ENCODE peak calls at places on chromosome 15, in four cellular contexts. H, X, T and M are unnamed samples.

GRCh38 chr15:57923311-57923710 is 142.2 kb downstream of the ALDH1A2 start:
- DNase-seq in T (no peak), H (no peak), X (no peak), M (no peak)

GRCh38 chr15:59232476-59232875 is 25.8 kb downstream of the LDHAL6B start:
- DNase-seq in X (no peak), T (no peak), H (no peak), M (no peak)

GRCh38 chr15:90744759-90745402 is 27.7 kb downstream of the BLM start:
- DNase-seq in X (no peak), H (no peak), T (no peak), M (no peak)

GRCh38 chr15:68417897-68418296 is 14.1 kb downstream of the ITGA11 start:
- DNase-seq in H (no peak), T (no peak), X (no peak), M (peak)

GRCh38 chr15:92883643-92884458 is 16.3 kb upstream of the CHD2 start:
- DNase-seq in H (no peak), T (no peak), X (peak), M (no peak)

GRCh38 chr15:59396211-59396610 is 23.5 kb upstream of the MYO1E start:
- DNase-seq in X (no peak), H (no peak), T (no peak), M (no peak)

GRCh38 chr15:70526974-70527325 is 236.4 kb downstream of the UACA start:
- DNase-seq in H (no peak), T (no peak), X (no peak), M (no peak)

GRCh38 chr15:38128389-38128788 is 124.2 kb upstream of the SPRED1 start:
- DNase-seq in H (no peak), X (no peak), T (no peak), M (no peak)

GRCh38 chr15:87209891-87210649 is 1046.5 kb downstream of the NTRK3 start:
- DNase-seq in H (no peak), T (no peak), X (no peak), M (no peak)

GRCh38 chr15:61383421-61383820 is 154.3 kb upstream of the RORA start:
- DNase-seq in H (no peak), X (no peak), T (no peak), M (no peak)

GRCh38 chr15:90221251-90221900 is 12.4 kb downstream of the CIB1 start:
- DNase-seq in H (peak), T (peak), X (no peak), M (peak)

GRCh38 chr15:66035901-66036300 is 166.6 kb downstream of the RAB11A start:
- DNase-seq in T (no peak), H (no peak), X (no peak), M (no peak)

GRCh38 chr15:23687143-23687470 is at the start of gene NDN:
- DNase-seq in X (no peak), H (peak), T (peak), M (peak)

GRCh38 chr15:26806161-26806560 is 33.3 kb upstream of the GABRB3 start:
- DNase-seq in H (no peak), X (no peak), T (peak), M (no peak)

GRCh38 chr15:78663703-78664102 is 22.7 kb upstream of the CHRNB4 start:
- DNase-seq in X (no peak), H (no peak), T (no peak), M (no peak)

GRCh38 chr15:73989001-73989798 is 2.9 kb downstream of the STOML1 start:
- DNase-seq in H (no peak), T (no peak), X (no peak), M (no peak)

GRCh38 chr15:84775867-84776449 is 27.6 kb downstream of the ZNF592 start:
- DNase-seq in H (no peak), T (no peak), X (no peak), M (no peak)

GRCh38 chr15:88950600-88951160 is 37.5 kb upstream of the MFGE8 start:
- DNase-seq in H (no peak), X (no peak), T (no peak), M (no peak)

GRCh38 chr15:78339559-78339958 is 594 bp upstream of the CRABP1 start:
- DNase-seq in H (no peak), X (no peak), T (no peak), M (no peak)

GRCh38 chr15:101613130-101614000 is 38.8 kb downstream of the TM2D3 start:
- DNase-seq in H (peak), X (no peak), T (peak), M (no peak)

GRCh38 chr15:29097971-29098370 is 171.7 kb downstream of the NSMCE3 start:
- DNase-seq in X (no peak), T (no peak), H (no peak), M (no peak)

GRCh38 chr15:30929064-30929669 is 25.5 kb downstream of the FAN1 start:
- DNase-seq in X (no peak), T (no peak), H (no peak), M (no peak)

GRCh38 chr15:32028921-32029320 is 1.4 kb upstream of the CHRNA7 start:
- DNase-seq in H (no peak), T (peak), X (no peak), M (peak)

DNA sequence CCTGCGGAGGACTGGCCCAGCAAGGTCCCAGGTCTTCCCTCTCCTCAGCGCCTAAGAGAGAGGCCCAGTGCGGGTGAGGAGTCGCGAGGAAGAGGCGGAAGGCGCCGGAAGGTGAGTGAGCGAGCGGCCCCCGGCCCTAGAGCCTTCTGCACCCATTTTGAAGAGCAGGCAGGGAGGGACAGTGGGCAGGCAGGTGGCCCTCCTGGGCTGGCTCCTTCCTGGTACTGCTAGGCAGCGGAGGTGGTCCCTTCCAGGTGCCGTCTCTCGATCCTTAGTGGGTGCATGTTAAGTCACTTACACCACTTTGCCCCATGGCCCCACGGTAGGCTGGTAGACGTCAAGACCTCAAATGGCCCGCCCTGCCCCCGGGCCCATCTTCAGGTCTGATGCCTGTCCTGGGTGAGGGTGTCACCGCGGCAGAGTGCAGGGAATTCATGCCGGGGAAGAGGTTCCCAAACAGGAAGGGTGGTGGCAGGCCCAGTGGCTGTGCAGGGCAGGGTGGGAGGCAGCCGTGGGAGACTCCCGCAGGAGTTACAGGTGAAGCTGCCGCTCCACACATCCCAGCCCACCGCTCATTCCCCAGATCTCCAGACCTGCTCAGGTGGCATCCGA is 14.4 kb downstream of the PAK6 start:
- DNase-seq in X (no peak), T (no peak), H (no peak), M (no peak)
- H3K27ac ChIP-seq in X (no peak), T (no peak), H (no peak), M (no peak)

DNA sequence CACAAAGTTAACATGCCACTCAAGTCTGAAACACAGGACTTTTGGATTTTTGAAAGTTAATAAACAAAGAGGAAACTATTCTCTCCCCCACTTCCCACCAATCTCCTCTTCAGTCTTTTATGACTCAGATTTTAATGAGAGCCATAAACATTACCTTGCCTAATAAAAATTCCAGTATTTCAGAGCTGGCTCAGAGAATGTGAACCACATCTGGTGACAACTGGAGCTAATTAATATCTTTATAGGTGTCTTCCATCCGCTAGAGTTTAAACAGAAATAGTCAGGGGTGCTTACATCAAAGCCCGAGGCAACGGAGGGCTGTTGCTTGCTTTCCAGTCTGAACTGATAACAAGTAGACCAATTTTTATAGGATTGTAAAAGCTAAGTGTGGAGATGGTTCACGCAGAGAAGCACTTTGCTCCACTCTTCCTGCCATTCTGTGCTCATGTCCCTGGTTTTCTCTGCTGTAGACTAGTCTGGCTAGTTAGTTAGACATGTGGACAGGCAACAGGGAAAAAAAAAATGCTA is 363.6 kb downstream of the NR2F2 start:
- DNase-seq in X (no peak), H (no peak), T (no peak), M (no peak)
- H3K27ac ChIP-seq in X (no peak), H (no peak), T (no peak), M (no peak)

GRCh38 chr15:96052572-96053038 is 277.9 kb upstream of the NR2F2 start:
- DNase-seq in X (no peak), T (peak), H (no peak), M (no peak)
- H3K27ac ChIP-seq in X (no peak), T (peak), H (no peak), M (no peak)

DNA sequence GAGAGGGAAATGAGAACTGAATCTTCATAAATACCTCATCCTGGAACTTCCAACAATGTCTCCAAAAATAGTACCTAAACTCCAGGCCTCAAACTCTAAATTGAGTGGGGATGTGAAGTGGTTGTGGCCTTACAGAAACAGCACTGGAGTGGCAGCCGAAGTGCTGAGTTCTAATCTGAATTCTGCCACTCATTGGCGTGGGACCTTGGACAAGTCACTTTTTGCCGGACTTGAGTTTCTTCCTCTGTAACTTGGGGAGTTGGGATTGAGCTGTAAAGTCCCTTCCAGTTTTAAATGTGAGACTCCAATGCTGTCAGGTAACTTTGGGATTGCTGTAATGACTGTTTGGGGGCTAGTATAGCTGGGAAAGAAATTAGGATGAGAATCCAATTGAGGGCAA is 10.1 kb upstream of the SRP14 start:
- DNase-seq in T (no peak), H (no peak), X (no peak), M (no peak)
- H3K27ac ChIP-seq in T (no peak), H (no peak), X (no peak), M (no peak)

GRCh38 chr15:63110428-63111026 is 11.1 kb upstream of the LACTB start:
- DNase-seq in X (no peak), T (no peak), H (no peak), M (no peak)

GRCh38 chr15:63104727-63105126 is 16.9 kb upstream of the LACTB start:
- DNase-seq in H (no peak), T (no peak), X (no peak), M (no peak)

GRCh38 chr15:63111481-63111880 is 10.2 kb upstream of the LACTB start:
- DNase-seq in T (no peak), H (no peak), X (no peak), M (no peak)

GRCh38 chr15:63109498-63110290 is 12.0 kb upstream of the LACTB start:
- DNase-seq in T (no peak), H (no peak), X (no peak), M (no peak)

GRCh38 chr15:63107895-63108546 is 13.6 kb upstream of the LACTB start:
- DNase-seq in T (no peak), X (no peak), H (peak), M (no peak)
- H3K27ac ChIP-seq in T (no peak), X (no peak), H (no peak), M (no peak)

GRCh38 chr15:45548753-45549520 is 26.4 kb upstream of the SLC30A4 start:
- DNase-seq in T (no peak), X (no peak), H (no peak), M (peak)
- H3K27ac ChIP-seq in T (no peak), X (no peak), H (no peak), M (no peak)